ENCODE peak calls at places on chromosomes 13 and 19, in nine cellular contexts. O is NCI-H1092; X is NCI-H1694 treated with DMSO at 0.1 percent for 48 hours; Z is nucleus accumbens; T is NCI-H2107; K is HCT116; I is stimulated activated CD4-positive, alpha-beta T cell treated with anti-CD3 and anti-CD28 coated beads, Interleukin-1b, Interleukin-23, amount 100 ng/mL, for 24 hours; J is CD4-positive, alpha-beta T cell; N is stimulated activated CD8-positive, alpha-beta memory T cell treated with anti-CD3 and anti-CD28 coated beads, Interleukin-7, amount 100 ng/mL, for 48 hours. B is an unnamed sample.

GRCh38 chr13:41222259-41222852 is 28.0 kb upstream of the KBTBD7 start:
- DNase-seq in Z (peak), N (peak), X (peak), J (peak), I (peak), O (peak), T (no peak), K (peak), B (peak)

GRCh38 chr19:51441410-51442390 is 16.6 kb downstream of the SIGLEC8 start:
- DNase-seq in K (no peak), J (peak), X (no peak), T (no peak), O (no peak), I (peak), Z (no peak), N (peak), B (peak)

GRCh38 chr19:10431254-10431942 is 11.1 kb downstream of the PDE4A start:
- DNase-seq in Z (no peak), O (no peak), I (no peak), K (no peak), X (no peak), N (no peak), T (no peak), J (peak), B (peak)

GRCh38 chr19:17347361-17347760 is 10.0 kb downstream of the GTPBP3 start:
- DNase-seq in I (no peak), Z (no peak), K (no peak), N (no peak), J (no peak), O (no peak), X (no peak), T (no peak), B (no peak)

GRCh38 chr19:16351133-16351809 is 26.6 kb downstream of the KLF2 start:
- DNase-seq in T (no peak), X (no peak), N (no peak), O (no peak), Z (no peak), J (no peak), K (no peak), I (no peak), B (no peak)

GRCh38 chr13:46168341-46168740 is 13.6 kb downstream of the LCP1 start:
- DNase-seq in J (no peak), T (no peak), I (peak), N (no peak), K (no peak), X (no peak), Z (no peak), O (no peak), B (peak)

GRCh38 chr13:27360562-27360961 is 63.9 kb upstream of the GTF3A start:
- DNase-seq in I (no peak), J (no peak), N (no peak), T (no peak), Z (no peak), K (no peak), X (no peak), O (no peak), B (no peak)

GRCh38 chr13:22082030-22082429 is 411.2 kb downstream of the FGF9 start:
- DNase-seq in K (no peak), N (no peak), T (no peak), O (no peak), X (no peak), I (no peak), J (no peak), Z (no peak), B (no peak)

GRCh38 chr13:40206241-40207109 is 460.0 kb downstream of the FOXO1 start:
- DNase-seq in J (peak), I (peak), O (no peak), K (no peak), Z (peak), T (no peak), N (no peak), X (peak), B (peak)

GRCh38 chr13:25922373-25922772 is 129.4 kb downstream of the SHISA2 start:
- DNase-seq in N (no peak), X (no peak), O (no peak), Z (no peak), I (no peak), K (no peak), J (no peak), T (no peak), B (no peak)

GRCh38 chr13:42807236-42807635 is 25.9 kb downstream of the FAM216B start:
- DNase-seq in I (no peak), Z (no peak), N (no peak), X (no peak), T (no peak), J (no peak), K (no peak), O (no peak), B (no peak)

GRCh38 chr13:102825400-102825799 is 20.4 kb upstream of the ERCC5 start:
- DNase-seq in T (no peak), K (no peak), X (no peak), I (no peak), O (no peak), Z (no peak), N (no peak), J (no peak), B (no peak)

GRCh38 chr13:50901701-50902100 is 7.9 kb upstream of the RNASEH2B start:
- DNase-seq in O (no peak), T (no peak), Z (no peak), J (no peak), N (no peak), X (no peak), I (no peak), K (no peak), B (no peak)

GRCh38 chr19:12166596-12166995 is 3.7 kb downstream of the ZNF136 start:
- DNase-seq in O (no peak), I (no peak), T (no peak), J (no peak), X (no peak), Z (no peak), K (no peak), N (no peak), B (no peak)

GRCh38 chr19:18972851-18973250 is 31.8 kb upstream of the HOMER3 start:
- DNase-seq in N (no peak), K (no peak), J (no peak), O (no peak), T (no peak), X (no peak), Z (no peak), I (no peak), B (no peak)

GRCh38 chr13:33279898-33280549 is 5.5 kb downstream of the STARD13 start:
- DNase-seq in J (no peak), Z (no peak), T (no peak), I (no peak), N (no peak), K (no peak), O (no peak), X (peak), B (no peak)

GRCh38 chr19:34269968-34270621 is 15.7 kb downstream of the GARRE1 start:
- DNase-seq in I (peak), O (no peak), N (peak), J (peak), X (no peak), T (no peak), K (no peak), Z (no peak), B (peak)

GRCh38 chr19:45462174-45462573 is 5.6 kb upstream of the FOSB start:
- DNase-seq in Z (no peak), K (no peak), I (no peak), X (no peak), N (no peak), T (no peak), J (no peak), O (no peak), B (no peak)

GRCh38 chr19:47675271-47675670 is 38.0 kb upstream of the EHD2 start:
- DNase-seq in K (no peak), O (no peak), N (no peak), X (no peak), J (no peak), T (no peak), I (no peak), Z (no peak), B (no peak)

GRCh38 chr13:97574926-97575325 is 141.0 kb downstream of the RAP2A start:
- DNase-seq in T (no peak), O (peak), Z (no peak), K (peak), X (peak), N (no peak), J (no peak), I (no peak), B (no peak)

GRCh38 chr13:112809332-112810310 is 119.8 kb downstream of the ATP11A start:
- DNase-seq in O (no peak), I (no peak), J (no peak), X (no peak), T (no peak), Z (no peak), K (no peak), N (no peak), B (no peak)

B was measured in T-helper 2 cell treated with Interferon-gamma antibody and Interleukin-4, amounts not matched to agents 5 μg/mL and 100 μg/mL, for 36 hours.